ENCODE peak calls at places on chromosomes 12 and 14, in seven cellular contexts. E is SW480, J is astrocyte of the spinal cord, I is NCI-H2081, V is fibroblast of the conjunctiva, W is Peyer's patch, R is kidney. S is an unnamed sample.

GRCh38 chr12:15852383-15852782 is 29.8 kb upstream of the STRAP start:
- DNase-seq in E (peak; percentile 9), J (peak; percentile 53), I (no peak), V (peak; percentile 91), W (no peak), R (no peak), S (peak; percentile 74)

GRCh38 chr12:6318440-6318879 is 8.0 kb downstream of the PLEKHG6 start:
- DNase-seq in E (no peak), J (no peak), I (no peak), V (no peak), W (no peak), R (no peak), S (no peak)

GRCh38 chr12:110858848-110859247 is 12.1 kb downstream of the CCDC63 start:
- DNase-seq in E (peak; percentile 22), J (no peak), I (no peak), V (no peak), W (no peak), R (no peak), S (no peak)

GRCh38 chr12:81245458-81245857 is 167.6 kb downstream of the ACSS3 start:
- DNase-seq in E (no peak), J (no peak), I (no peak), V (no peak), W (no peak), R (no peak), S (no peak)

GRCh38 chr14:94387051-94388026 is 1.1 kb downstream of the SERPINA1 start:
- DNase-seq in E (no peak), J (no peak), I (no peak), V (no peak), W (no peak), R (no peak), S (no peak)

GRCh38 chr14:26218858-26219257 is 379.0 kb downstream of the NOVA1 start:
- DNase-seq in E (no peak), J (no peak), I (no peak), V (no peak), W (no peak), R (no peak), S (no peak)

GRCh38 chr12:17264603-17265002 is 658.6 kb upstream of the LMO3 start:
- DNase-seq in E (no peak), J (no peak), I (no peak), V (no peak), W (no peak), R (no peak), S (no peak)

GRCh38 chr14:59483360-59483759 is 848 bp downstream of the L3HYPDH start:
- DNase-seq in E (no peak), J (peak; percentile 77), I (no peak), V (no peak), W (no peak), R (no peak), S (peak; percentile 84)

GRCh38 chr14:95979339-95980042 is 59.7 kb upstream of the C14orf132 start:
- DNase-seq in E (peak; percentile 40), J (no peak), I (no peak), V (no peak), W (no peak), R (no peak), S (no peak)